ENCODE peak calls at places on chromosomes 11 and 22, in five cellular contexts. T, A, I, G and B are unnamed samples.

GRCh38 chr11:111148116-111148515 is 97.4 kb upstream of the POU2AF2 start:
- DNase-seq in T (no peak), A (no peak), I (no peak), G (no peak), B (no peak)

GRCh38 chr11:15843309-15843857 is 513.0 kb downstream of the SOX6 start:
- DNase-seq in T (peak), A (no peak), I (no peak), G (no peak), B (no peak)

GRCh38 chr11:60482361-60482760 is 10.2 kb upstream of the MS4A12 start:
- DNase-seq in T (no peak), A (no peak), I (no peak), G (no peak), B (no peak)

GRCh38 chr22:47165338-47165931 is 403.0 kb downstream of the TBC1D22A start:
- DNase-seq in T (no peak), A (no peak), I (no peak), G (no peak), B (no peak)

GRCh38 chr11:87028688-87029087 is 9.0 kb upstream of the TMEM135 start:
- DNase-seq in T (no peak), A (no peak), I (no peak), G (no peak), B (no peak)

GRCh38 chr11:34899633-34900016 is 16.6 kb downstream of the APIP start:
- DNase-seq in T (no peak), A (no peak), I (no peak), G (no peak), B (no peak)

GRCh38 chr22:28952857-28953256 is 69.5 kb downstream of the ZNRF3 start:
- DNase-seq in T (no peak), A (no peak), I (no peak), G (no peak), B (no peak)

GRCh38 chr11:75271730-75272129 is 31.2 kb downstream of the TPBGL start:
- DNase-seq in T (no peak), A (no peak), I (no peak), G (no peak), B (no peak)

GRCh38 chr11:18310800-18311340 is 11.1 kb downstream of the HPS5 start:
- DNase-seq in T (no peak), A (no peak), I (no peak), G (peak), B (no peak)

GRCh38 chr11:123451183-123451907 is 21.3 kb downstream of the GRAMD1B start:
- DNase-seq in T (no peak), A (no peak), I (no peak), G (no peak), B (no peak)

GRCh38 chr11:60459345-60459744 is 3.7 kb downstream of the MS4A1 start:
- DNase-seq in T (no peak), A (no peak), I (no peak), G (no peak), B (no peak)

GRCh38 chr22:41479671-41480396 is 10.9 kb downstream of the ACO2 start:
- DNase-seq in T (no peak), A (no peak), I (no peak), G (no peak), B (no peak)

DNA sequence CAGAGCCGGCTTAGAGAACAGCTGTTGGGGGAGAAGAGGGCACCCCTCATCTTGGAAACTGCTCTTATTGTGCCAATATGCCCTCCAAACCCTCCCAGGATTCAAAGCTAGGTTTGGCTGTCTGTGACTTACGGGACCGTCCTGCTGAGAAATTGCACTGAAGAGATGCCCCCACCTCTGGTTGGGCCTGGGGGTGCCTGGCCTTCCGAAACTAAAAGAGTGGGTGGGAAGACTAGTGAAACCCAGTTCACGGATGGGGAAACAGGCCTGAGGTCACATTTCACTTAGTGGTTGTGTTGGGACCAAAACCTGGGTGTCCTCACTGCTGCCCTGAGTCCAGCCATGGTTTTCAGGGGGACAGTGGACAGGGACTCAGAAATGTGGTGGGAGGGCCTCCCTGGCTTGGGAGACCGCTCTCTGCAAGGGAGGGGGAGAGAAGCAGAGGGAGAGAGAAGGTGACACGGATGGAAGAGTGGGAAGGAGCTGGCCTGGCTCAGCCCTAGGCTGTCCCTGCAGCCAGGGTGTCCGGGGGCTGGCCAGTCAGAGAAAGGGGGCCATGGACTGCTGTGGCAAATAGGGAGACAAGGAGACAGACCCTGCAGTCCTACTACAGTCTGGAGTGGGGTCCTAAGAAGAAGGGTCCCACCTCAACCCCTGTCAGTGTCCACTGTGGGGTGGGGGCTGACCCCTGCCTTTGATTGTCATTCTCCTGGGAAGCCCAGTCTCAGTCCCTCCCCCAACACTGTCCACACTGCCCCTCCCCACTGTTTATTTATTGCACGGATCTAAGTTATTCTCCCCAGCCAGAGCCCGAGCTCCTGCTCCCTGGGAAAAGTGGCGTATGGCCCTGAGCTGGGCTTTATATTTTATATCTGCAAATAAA is 13.6 kb downstream of the MAFF start:
- DNase-seq in T (no peak), A (no peak), I (no peak), G (no peak), B (no peak)
- TF ChIP-seq FOXM1 in T (no peak), A (no peak), I (no peak), G (no peak), B (no peak)

DNA sequence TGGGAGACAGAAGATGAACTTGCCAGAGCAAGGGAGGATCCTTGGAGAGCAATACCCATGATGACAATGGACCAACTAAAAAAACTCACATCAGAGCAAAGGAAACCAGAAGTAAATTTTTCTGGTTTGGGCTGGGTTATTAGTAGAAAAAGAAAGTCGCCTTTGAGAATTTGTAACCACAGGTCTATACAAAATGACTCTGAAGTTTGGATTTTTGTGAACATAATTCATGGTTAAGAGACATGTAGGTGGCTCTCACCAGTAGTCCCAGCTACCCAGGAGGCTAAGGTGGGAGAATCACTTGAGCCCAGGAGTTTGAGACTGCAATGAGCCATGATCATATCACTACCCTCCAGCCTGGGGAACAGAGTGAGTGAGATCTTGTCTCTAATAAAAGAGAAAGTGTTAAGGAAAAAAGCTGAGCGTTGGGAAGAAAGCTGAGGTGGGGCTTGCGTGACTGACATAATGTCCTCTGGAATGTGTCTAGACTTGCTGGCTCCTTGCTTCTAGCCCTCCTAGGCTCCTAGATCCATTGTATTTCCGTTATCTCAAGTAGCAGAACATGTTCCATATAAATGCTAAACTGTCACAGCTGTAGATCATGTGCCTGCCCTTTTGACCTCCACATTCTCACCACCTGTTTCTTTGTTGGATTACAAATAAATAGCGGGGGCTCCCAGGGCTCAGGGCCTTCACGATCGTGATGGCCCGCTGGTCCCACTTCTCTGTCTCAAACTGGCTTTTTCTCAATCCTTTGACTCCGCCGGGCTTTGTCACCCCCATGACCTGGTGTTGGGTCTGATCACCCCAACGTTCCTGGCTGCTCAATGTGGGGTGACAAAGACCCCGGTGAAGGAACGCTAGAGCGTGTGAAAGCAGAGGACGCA is 56.2 kb upstream of the SC5D start:
- DNase-seq in T (no peak), A (no peak), I (no peak), G (peak), B (peak)
- TF ChIP-seq FOXM1 in T (no peak), A (no peak), I (no peak), G (peak), B (no peak)

GRCh38 chr11:31240340-31240904 is 129.1 kb downstream of the DCDC1 start:
- DNase-seq in T (peak), A (peak), I (peak), G (no peak), B (peak)
- TF ChIP-seq FOXM1 in T (no peak), A (no peak), I (no peak), G (no peak), B (no peak)

GRCh38 chr11:26580929-26581328 is 8.9 kb upstream of the MUC15 start:
- DNase-seq in T (no peak), A (no peak), I (no peak), G (no peak), B (no peak)
- TF ChIP-seq FOXM1 in T (no peak), A (no peak), I (no peak), G (no peak), B (no peak)

GRCh38 chr11:94909371-94909820 is 64.0 kb downstream of the CWC15 start:
- DNase-seq in T (no peak), A (no peak), I (no peak), G (no peak), B (no peak)

GRCh38 chr11:94912806-94913205 is 60.5 kb downstream of the CWC15 start:
- DNase-seq in T (no peak), A (no peak), I (no peak), G (no peak), B (no peak)

GRCh38 chr11:94910281-94910680 is 63.1 kb downstream of the CWC15 start:
- DNase-seq in T (no peak), A (no peak), I (no peak), G (no peak), B (no peak)

DNA sequence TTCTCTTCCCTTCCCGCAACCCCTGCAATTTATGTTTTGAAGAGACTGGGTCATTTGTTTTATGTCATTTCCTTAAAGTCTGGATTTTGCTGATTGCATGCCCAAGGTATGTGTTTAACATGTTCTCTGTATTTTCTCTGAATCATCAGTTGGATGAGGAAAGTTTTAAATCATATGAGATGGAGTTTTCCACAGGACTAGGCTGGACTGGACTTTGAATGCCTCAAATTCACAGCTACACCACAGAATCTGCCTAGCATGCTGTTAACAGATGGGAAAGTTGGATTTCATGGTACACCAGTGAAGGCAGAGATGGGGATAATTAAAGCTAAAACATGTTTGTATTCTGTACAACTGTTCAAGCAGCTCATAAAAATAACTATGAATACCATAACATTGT is 62.6 kb downstream of the CWC15 start:
- DNase-seq in T (no peak), A (no peak), I (no peak), G (no peak), B (no peak)
- TF ChIP-seq FOXM1 in T (no peak), A (no peak), I (no peak), G (no peak), B (no peak)